ENCODE peak calls at places on chromosomes 7 and 10, in nine cellular contexts. J is upper lobe of right lung; B is WERI-Rb-1; F is astrocyte; I is MM.1S; N is brain microvascular endothelial cell; H is adrenal gland; X is CD8-positive, alpha-beta T cell; V is PC-3. U is an unnamed sample. For H3K27me3, the result is how much of the 10 kb centered on the place peaks cover.

GRCh38 chr10:74924251-74924954 is 98.0 kb downstream of the KAT6B start:
- DNase-seq in J (no peak), B (no peak), F (peak), I (no peak), N (peak), H (peak), X (no peak), V (peak), U (no peak)

GRCh38 chr7:100400656-100401055 is 27.4 kb downstream of the PILRA start:
- DNase-seq in J (no peak), B (peak), F (no peak), I (no peak), N (no peak), H (no peak), X (no peak), V (no peak), U (no peak)

GRCh38 chr7:7992502-7992901 is 23.9 kb downstream of the GLCCI1 start:
- DNase-seq in J (no peak), B (no peak), F (no peak), I (no peak), N (no peak), H (no peak), X (no peak), V (no peak), U (no peak)

GRCh38 chr10:69839696-69840345 is 38.1 kb downstream of the COL13A1 start:
- DNase-seq in J (no peak), B (peak), F (peak), I (no peak), N (peak), H (no peak), X (no peak), V (peak), U (no peak)

GRCh38 chr10:85599081-85599480 is 767.5 kb downstream of the GRID1 start:
- DNase-seq in J (no peak), B (no peak), F (no peak), I (no peak), N (no peak), H (no peak), X (no peak), V (no peak), U (no peak)

GRCh38 chr7:96910484-96910883 is 94.9 kb upstream of the DLX6 start:
- DNase-seq in J (no peak), B (no peak), F (no peak), I (no peak), N (no peak), H (peak), X (no peak), V (peak), U (no peak)

GRCh38 chr7:87886875-87887274 is 10.6 kb downstream of the DBF4 start:
- DNase-seq in J (no peak), B (no peak), F (peak), I (peak), N (no peak), H (no peak), X (no peak), V (peak), U (no peak)

GRCh38 chr7:139711991-139712753 is 65.6 kb downstream of the HIPK2 start:
- DNase-seq in J (no peak), B (no peak), F (no peak), I (no peak), N (no peak), H (no peak), X (no peak), V (no peak), U (no peak)

GRCh38 chr7:108103566-108104298 is 26.4 kb downstream of the LAMB4 start:
- DNase-seq in J (no peak), B (no peak), F (no peak), I (no peak), N (no peak), H (no peak), X (no peak), V (peak), U (no peak)

GRCh38 chr10:79243211-79244067 is 103.8 kb upstream of the PPIF start:
- DNase-seq in J (peak), B (peak), F (no peak), I (peak), N (no peak), H (no peak), X (peak), V (no peak), U (peak)

GRCh38 chr7:30301751-30302150 is 17.4 kb downstream of the ZNRF2 start:
- DNase-seq in J (no peak), B (no peak), F (no peak), I (no peak), N (no peak), H (no peak), X (no peak), V (no peak), U (no peak)

GRCh38 chr7:8365499-8366110 is 67.8 kb upstream of the NXPH1 start:
- DNase-seq in J (no peak), B (peak), F (no peak), I (peak), N (no peak), H (no peak), X (no peak), V (peak), U (no peak)

GRCh38 chr10:21372651-21373410 is 152.7 kb downstream of the SKIDA1 start:
- DNase-seq in J (no peak), B (no peak), F (peak), I (peak), N (peak), H (peak), X (peak), V (peak), U (peak)

GRCh38 chr10:25786181-25786580 is 147.8 kb upstream of the MYO3A start:
- DNase-seq in J (no peak), B (no peak), F (peak), I (no peak), N (no peak), H (no peak), X (no peak), V (no peak), U (no peak)

GRCh38 chr7:92782236-92782635 is 54.1 kb downstream of the CDK6 start:
- DNase-seq in J (no peak), B (no peak), F (no peak), I (no peak), N (no peak), H (no peak), X (no peak), V (no peak), U (no peak)

GRCh38 chr7:17184805-17185689 is 113.4 kb upstream of the AHR start:
- DNase-seq in J (no peak), B (no peak), F (peak), I (no peak), N (no peak), H (no peak), X (no peak), V (peak), U (peak)

GRCh38 chr10:104332243-104333036 is 5.8 kb downstream of the ITPRIP start:
- DNase-seq in J (no peak), B (no peak), F (no peak), I (no peak), N (no peak), H (no peak), X (no peak), V (no peak), U (no peak)

GRCh38 chr7:45647426-45647825 is 73.3 kb downstream of the ADCY1 start:
- DNase-seq in J (no peak), B (no peak), F (no peak), I (no peak), N (no peak), H (peak), X (no peak), V (no peak), U (no peak)

GRCh38 chr7:114317450-114318098 is 97.0 kb upstream of the FOXP2 start:
- DNase-seq in J (no peak), B (no peak), F (no peak), I (no peak), N (no peak), H (no peak), X (no peak), V (no peak), U (no peak)

GRCh38 chr10:124939290-124939689 is 2.6 kb upstream of the ZRANB1 start:
- DNase-seq in J (no peak), B (no peak), F (no peak), I (no peak), N (no peak), H (no peak), X (no peak), V (no peak), U (no peak)

GRCh38 chr10:19816420-19817250 is at the start of gene PLXDC2:
- DNase-seq in J (peak), B (peak), F (peak), I (peak), N (peak), H (peak), X (no peak), V (peak), U (no peak)

GRCh38 chr10:80158598-80159127 is 26.1 kb downstream of the PLAC9 start:
- DNase-seq in J (no peak), B (no peak), F (peak), I (no peak), N (peak), H (peak), X (no peak), V (peak), U (no peak)

DNA sequence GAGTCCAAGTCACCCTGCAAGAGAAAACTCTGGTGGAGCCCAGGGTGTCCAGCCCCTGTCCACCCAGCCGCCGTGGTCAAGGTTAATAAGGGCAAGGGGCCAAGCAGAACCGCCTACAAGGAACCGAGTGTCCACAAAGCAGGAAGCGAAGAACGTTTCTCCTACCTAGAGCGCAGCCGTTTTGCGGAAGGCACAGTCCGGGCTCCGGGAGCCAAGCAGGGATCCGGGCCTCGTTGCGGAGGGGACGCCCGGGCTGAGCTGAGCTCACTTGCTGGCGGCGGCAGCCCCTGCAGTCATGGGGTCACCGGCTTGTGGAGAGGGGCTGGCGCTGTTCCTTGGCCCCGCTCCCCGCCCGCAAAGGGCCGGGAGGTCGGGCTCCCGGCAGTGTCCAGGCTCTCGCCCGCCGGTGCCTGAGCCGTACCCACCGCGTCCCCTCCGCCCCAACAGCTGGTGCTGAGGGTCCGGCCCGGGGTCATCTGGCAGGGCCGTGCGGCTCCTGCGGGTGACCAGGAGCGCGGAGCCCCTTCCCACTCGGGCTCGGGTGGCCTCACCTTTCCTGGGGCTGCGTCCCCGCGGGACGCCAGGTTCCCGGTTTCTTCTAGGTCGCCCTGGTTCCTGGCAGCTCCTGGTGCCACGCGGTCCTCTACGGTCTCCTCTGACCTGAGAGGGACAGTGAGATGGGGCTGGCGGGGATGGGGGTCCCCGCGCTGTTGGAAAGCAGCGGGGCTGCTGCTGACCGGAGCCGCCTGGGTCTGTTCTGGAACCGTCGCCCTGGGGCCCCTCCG is 14.0 kb upstream of the ZNF273 start:
- DNase-seq in J (peak), B (no peak), F (no peak), I (no peak), N (no peak), H (peak), X (no peak), V (no peak), U (no peak)
- H3K4me3 ChIP-seq in J (peak), B (no peak), F (peak), I (no peak), N (peak), H (peak), X (peak), V (no peak), U (no peak)

GRCh38 chr7:2651336-2651735 is 19.6 kb downstream of the TTYH3 start:
- DNase-seq in J (no peak), B (no peak), F (no peak), I (no peak), N (no peak), H (peak), X (no peak), V (no peak), U (no peak)
- TF ChIP-seq CTCF in J (no peak), B (no peak), F (no peak), I (peak), N (peak), H (no peak), X (no peak), V (no peak), U (peak)

GRCh38 chr7:27150568-27151340 is 1.6 kb downstream of the HOXA3 start:
- DNase-seq in J (peak), B (peak), F (no peak), I (peak), N (peak), H (peak), X (no peak), V (peak), U (peak)
- H3K27me3 ChIP-seq in J (half or more), B (half or more), F (half or more), I (half or more), N (half or more), H (under half), X (half or more), V (under half), U (under half)

DNA sequence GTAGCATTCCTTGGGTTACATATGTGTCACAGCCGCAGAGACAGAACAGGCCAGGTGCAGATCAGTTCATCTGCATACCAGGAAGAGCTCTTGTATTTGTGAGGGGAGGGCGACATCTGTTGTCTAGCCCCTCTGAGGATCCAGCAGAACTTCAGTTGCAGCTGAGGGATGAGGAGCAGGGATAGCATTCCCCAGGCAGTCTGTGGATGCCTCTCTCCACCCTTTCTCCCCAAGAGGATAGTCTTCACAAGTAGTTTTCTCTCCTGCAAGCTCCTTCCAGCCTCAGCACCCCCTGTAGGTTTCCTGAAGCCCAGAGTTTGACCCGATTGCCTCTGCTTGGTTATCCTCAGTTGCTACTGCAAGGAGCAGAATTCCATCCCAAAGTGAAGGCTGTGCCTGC is 2.6 kb downstream of the SCD start:
- DNase-seq in J (no peak), B (no peak), F (no peak), I (no peak), N (no peak), H (no peak), X (no peak), V (no peak), U (no peak)
- H3K4me3 ChIP-seq in J (peak), B (peak), F (peak), I (peak), N (peak), H (peak), X (no peak), V (peak), U (peak)

DNA sequence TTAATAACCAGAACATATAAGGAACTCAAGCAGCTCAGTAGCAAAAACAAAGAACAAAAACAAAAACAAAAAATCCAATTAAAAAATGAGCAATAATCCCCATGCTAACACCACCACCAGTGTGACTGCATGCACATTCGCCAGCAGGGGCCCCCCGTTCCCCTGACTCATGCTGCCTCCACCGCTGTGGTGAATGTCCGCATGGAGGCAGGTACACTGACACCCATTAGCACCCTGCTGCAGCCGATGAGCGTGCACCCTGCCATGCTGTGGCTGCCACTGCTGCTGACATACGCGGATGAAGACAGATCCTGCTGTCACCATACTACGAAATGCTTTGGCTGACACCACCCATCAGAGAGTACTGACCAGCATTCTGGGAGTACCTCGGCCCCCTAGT is 321.6 kb upstream of the LRRTM3 start:
- DNase-seq in J (peak), B (no peak), F (no peak), I (no peak), N (no peak), H (no peak), X (no peak), V (no peak), U (no peak)
- TF ChIP-seq CTCF in J (no peak), B (no peak), F (no peak), I (no peak), N (no peak), H (no peak), X (no peak), V (no peak), U (no peak)

GRCh38 chr7:1424041-1424440 is 35.2 kb downstream of the MICALL2 start:
- DNase-seq in J (no peak), B (no peak), F (no peak), I (no peak), N (no peak), H (no peak), X (no peak), V (no peak), U (no peak)

GRCh38 chr7:1422512-1423265 is 36.6 kb downstream of the MICALL2 start:
- DNase-seq in J (no peak), B (no peak), F (no peak), I (no peak), N (no peak), H (no peak), X (no peak), V (no peak), U (no peak)

GRCh38 chr7:1421020-1421790 is 38.1 kb downstream of the MICALL2 start:
- DNase-seq in J (no peak), B (no peak), F (no peak), I (no peak), N (no peak), H (no peak), X (no peak), V (no peak), U (no peak)

GRCh38 chr7:1423266-1423811 is 35.9 kb downstream of the MICALL2 start:
- DNase-seq in J (no peak), B (no peak), F (no peak), I (no peak), N (no peak), H (no peak), X (no peak), V (no peak), U (no peak)

GRCh38 chr7:1421946-1422345 is 37.3 kb downstream of the MICALL2 start:
- DNase-seq in J (no peak), B (no peak), F (no peak), I (no peak), N (no peak), H (no peak), X (no peak), V (no peak), U (no peak)
- H3K27me3 ChIP-seq in J (under half), B (under half), F (under half), I (half or more), N (under half), H (under half), X (under half), V (under half), U (under half)

GRCh38 chr7:25858562-25859411 is 293.2 kb upstream of the NFE2L3 start:
- DNase-seq in J (no peak), B (peak), F (no peak), I (no peak), N (no peak), H (no peak), X (no peak), V (no peak), U (no peak)
- H3K4me3 ChIP-seq in J (no peak), B (peak), F (no peak), I (no peak), N (no peak), H (no peak), X (no peak), V (no peak), U (no peak)

GRCh38 chr7:106050002-106050742 is 61.9 kb downstream of the SYPL1 start:
- DNase-seq in J (no peak), B (peak), F (peak), I (no peak), N (peak), H (peak), X (no peak), V (peak), U (no peak)
- TF ChIP-seq CTCF in J (no peak), B (peak), F (no peak), I (no peak), N (peak), H (peak), X (no peak), V (peak), U (peak)